ENCODE peak calls at places on chromosomes 6 and 20, in eight cellular contexts. T is endodermal cell, E is sigmoid colon, G is foreskin keratinocyte, W is H1, I is PC-9, R is H9, N is upper lobe of right lung. P is an unnamed sample. For H3K4me1, the result is how much of the 10 kb centered on the place peaks cover.

GRCh38 chr6:166005401-166005845 is 162.2 kb downstream of the TBXT start:
- DNase-seq in T (no peak), E (peak), G (no peak), W (no peak), I (no peak), R (no peak), N (no peak), P (no peak)

GRCh38 chr20:54549523-54550326 is 74.3 kb downstream of the DOK5 start:
- DNase-seq in T (no peak), E (no peak), G (no peak), W (no peak), I (no peak), R (no peak), N (no peak), P (no peak)

GRCh38 chr6:34145161-34146020 is 496 bp downstream of the GRM4 start:
- DNase-seq in T (peak), E (peak), G (peak), W (no peak), I (peak), R (peak), N (peak), P (peak)

GRCh38 chr6:100893743-100894142 is 12.6 kb upstream of the ASCC3 start:
- DNase-seq in T (no peak), E (no peak), G (no peak), W (no peak), I (no peak), R (no peak), N (no peak), P (no peak)

GRCh38 chr6:53111865-53112264 is 36.8 kb downstream of the GCM1 start:
- DNase-seq in T (no peak), E (no peak), G (no peak), W (no peak), I (no peak), R (no peak), N (no peak), P (no peak)

GRCh38 chr6:85669735-85670194 is 27.1 kb upstream of the SYNCRIP start:
- DNase-seq in T (peak), E (no peak), G (peak), W (no peak), I (no peak), R (peak), N (no peak), P (no peak)

GRCh38 chr20:51860015-51860882 is 57.9 kb upstream of the SALL4 start:
- DNase-seq in T (no peak), E (no peak), G (peak), W (no peak), I (no peak), R (no peak), N (no peak), P (no peak)

GRCh38 chr6:141890661-141891060 is 242.1 kb upstream of the GJE1 start:
- DNase-seq in T (no peak), E (no peak), G (no peak), W (no peak), I (no peak), R (no peak), N (no peak), P (no peak)

GRCh38 chr20:17966432-17967312 is 1.9 kb downstream of the SNX5 start:
- DNase-seq in T (no peak), E (no peak), G (no peak), W (no peak), I (no peak), R (no peak), N (no peak), P (no peak)

GRCh38 chr6:146545608-146546007 is 2.0 kb downstream of the RAB32 start:
- DNase-seq in T (no peak), E (no peak), G (peak), W (no peak), I (no peak), R (no peak), N (no peak), P (no peak)

GRCh38 chr20:3323398-3323797 is 84.1 kb downstream of the DNAAF9 start:
- DNase-seq in T (peak), E (no peak), G (no peak), W (no peak), I (peak), R (no peak), N (peak), P (no peak)

GRCh38 chr20:32456869-32457421 is 98.8 kb downstream of the ASXL1 start:
- DNase-seq in T (peak), E (no peak), G (no peak), W (no peak), I (no peak), R (peak), N (no peak), P (peak)

GRCh38 chr6:11845664-11846577 is 67.3 kb upstream of the ADTRP start:
- DNase-seq in T (no peak), E (no peak), G (peak), W (no peak), I (peak), R (no peak), N (no peak), P (no peak)
- H3K4me1 ChIP-seq in T (under half), E (under half), G (under half), W (under half), I (under half), R (under half), N (under half), P (under half)

GRCh38 chr20:38072885-38073284 is 39.3 kb downstream of the RPRD1B start:
- DNase-seq in T (no peak), E (no peak), G (no peak), W (no peak), I (no peak), R (no peak), N (no peak), P (no peak)
- TF ChIP-seq CTCF in T (no peak), E (no peak), G (no peak), W (no peak), I (no peak), R (no peak), N (no peak), P (no peak)

GRCh38 chr20:25304025-25304549 is 56.2 kb downstream of the PYGB start:
- DNase-seq in T (no peak), E (no peak), G (no peak), W (no peak), I (no peak), R (no peak), N (no peak), P (no peak)
- H3K4me1 ChIP-seq in T (under half), E (under half), G (under half), W (under half), I (under half), R (under half), N (under half), P (under half)

GRCh38 chr20:62480318-62480717 is 4.5 kb upstream of the GATA5 start:
- DNase-seq in T (no peak), E (no peak), G (no peak), W (no peak), I (no peak), R (no peak), N (no peak), P (no peak)

GRCh38 chr20:62479218-62479617 is 3.4 kb upstream of the GATA5 start:
- DNase-seq in T (no peak), E (no peak), G (no peak), W (no peak), I (no peak), R (no peak), N (no peak), P (peak)

GRCh38 chr20:62475819-62476073 is at the start of gene GATA5:
- DNase-seq in T (peak), E (no peak), G (no peak), W (no peak), I (no peak), R (no peak), N (no peak), P (no peak)

GRCh38 chr20:62476074-62476838 is 461 bp upstream of the GATA5 start:
- DNase-seq in T (no peak), E (no peak), G (no peak), W (no peak), I (peak), R (peak), N (no peak), P (peak)

GRCh38 chr20:62477669-62478450 is 2.1 kb upstream of the GATA5 start:
- DNase-seq in T (peak), E (no peak), G (no peak), W (no peak), I (no peak), R (no peak), N (no peak), P (peak)
- TF ChIP-seq CTCF in T (peak), E (no peak), G (peak), W (no peak), I (no peak), R (peak), N (no peak), P (peak)

DNA sequence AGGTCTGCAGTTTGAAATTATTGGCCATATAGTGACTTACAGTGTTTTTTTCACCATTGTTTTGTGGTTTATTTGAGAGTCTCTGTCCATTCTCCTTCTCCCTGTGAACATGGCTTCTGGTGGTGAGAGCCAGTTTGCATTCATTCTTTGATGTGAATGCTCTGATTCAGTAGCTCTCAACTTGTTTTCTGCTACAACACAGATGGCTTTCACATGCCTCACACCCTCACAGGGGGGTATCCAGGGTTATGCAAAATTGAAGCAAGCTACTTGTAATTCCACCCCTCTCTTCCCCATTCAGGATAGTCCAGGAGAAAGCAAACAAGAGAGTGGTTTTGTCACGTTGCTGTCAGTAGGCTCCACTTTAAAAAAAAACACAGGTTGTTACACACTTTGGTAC is 55.6 kb downstream of the SLX4IP start:
- DNase-seq in T (peak), E (no peak), G (no peak), W (no peak), I (no peak), R (peak), N (no peak), P (no peak)
- H3K4me1 ChIP-seq in T (under half), E (under half), G (under half), W (under half), I (under half), R (under half), N (under half), P (under half)

GRCh38 chr6:156899071-156899470 is 121.9 kb downstream of the ARID1B start:
- DNase-seq in T (no peak), E (no peak), G (no peak), W (no peak), I (no peak), R (no peak), N (no peak), P (no peak)

GRCh38 chr6:156900292-156900691 is 123.1 kb downstream of the ARID1B start:
- DNase-seq in T (no peak), E (no peak), G (no peak), W (no peak), I (no peak), R (no peak), N (no peak), P (no peak)

GRCh38 chr6:156897907-156898531 is 120.8 kb downstream of the ARID1B start:
- DNase-seq in T (no peak), E (no peak), G (no peak), W (no peak), I (no peak), R (no peak), N (no peak), P (no peak)

GRCh38 chr6:156901309-156902019 is 124.3 kb downstream of the ARID1B start:
- DNase-seq in T (no peak), E (no peak), G (no peak), W (no peak), I (no peak), R (no peak), N (no peak), P (no peak)

DNA sequence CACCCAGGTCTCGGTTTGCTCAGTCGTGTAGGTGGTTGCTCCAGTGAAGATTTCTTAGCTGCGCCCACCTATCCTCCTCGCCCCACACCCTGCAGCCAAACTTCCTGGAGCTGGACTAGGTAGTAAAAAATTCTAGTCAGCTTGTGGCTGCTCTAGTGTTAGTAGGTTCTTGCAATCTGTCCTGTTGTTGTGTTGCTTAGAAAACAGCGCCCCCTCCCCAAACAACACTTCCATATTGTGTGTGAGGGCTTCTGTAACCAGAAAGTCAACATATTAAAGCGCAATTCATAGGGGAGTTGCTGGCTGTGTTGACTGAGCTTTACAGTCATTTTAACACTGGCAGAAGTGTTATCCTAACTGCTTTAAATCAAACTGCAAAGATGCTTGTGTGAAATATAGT is 122.4 kb downstream of the ARID1B start:
- DNase-seq in T (peak), E (no peak), G (no peak), W (no peak), I (no peak), R (no peak), N (no peak), P (no peak)
- TF ChIP-seq CTCF in T (peak), E (no peak), G (no peak), W (no peak), I (no peak), R (peak), N (no peak), P (no peak)

DNA sequence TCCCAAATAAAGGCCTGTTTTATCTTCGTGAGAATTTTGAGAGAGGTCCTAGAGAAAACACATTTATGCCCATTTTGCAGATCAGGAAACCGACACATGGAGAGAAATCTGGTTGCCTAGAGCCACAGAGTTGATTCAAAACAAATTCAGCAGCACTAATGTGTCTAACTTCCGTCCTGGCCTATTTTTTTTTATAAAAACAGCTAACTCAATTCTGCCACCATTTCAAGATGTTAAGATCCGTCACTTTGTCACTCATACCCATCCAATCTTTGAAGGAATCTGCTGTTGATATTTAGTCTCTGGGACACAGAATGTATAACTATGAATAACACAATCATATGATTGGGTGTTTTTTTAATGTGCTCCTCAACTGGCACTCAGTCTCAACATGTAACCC is 611.1 kb upstream of the ARID1B start:
- DNase-seq in T (no peak), E (no peak), G (no peak), W (no peak), I (no peak), R (no peak), N (no peak), P (no peak)
- H3K4me1 ChIP-seq in T (under half), E (under half), G (under half), W (under half), I (under half), R (under half), N (under half), P (under half)

DNA sequence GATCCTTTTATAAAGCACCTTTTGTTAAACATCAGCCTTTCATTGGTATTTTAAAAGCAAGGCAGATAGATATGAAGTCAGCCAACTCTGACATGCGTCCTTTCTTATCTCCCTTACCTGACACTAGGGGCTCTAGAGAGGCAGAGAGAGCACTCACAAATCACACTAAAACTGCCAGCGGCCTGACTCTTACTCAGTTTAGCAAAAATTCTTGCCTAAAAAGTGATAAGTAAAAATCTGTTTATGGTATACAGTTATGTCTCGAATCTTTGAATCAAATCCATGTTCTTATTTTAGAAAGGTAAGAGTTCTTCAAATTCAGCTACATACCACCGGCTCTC is 10.4 kb upstream of the TDRD6 start:
- DNase-seq in T (no peak), E (no peak), G (no peak), W (no peak), I (no peak), R (no peak), N (no peak), P (no peak)
- TF ChIP-seq CTCF in T (peak), E (no peak), G (peak), W (no peak), I (peak), R (peak), N (no peak), P (peak)

GRCh38 chr6:41371992-41372525 is 36.7 kb downstream of the NCR2 start:
- DNase-seq in T (peak), E (no peak), G (peak), W (no peak), I (no peak), R (peak), N (no peak), P (no peak)
- H3K4me1 ChIP-seq in T (under half), E (under half), G (under half), W (under half), I (under half), R (under half), N (under half), P (under half)

P was measured in RWPE2.